ENCODE peak calls at places on chromosomes 4 and X, in five cellular contexts. H, K, J, M and O are unnamed samples.
A peak's percentile ranks its signal among the peaks of the same experiment; 100 is the strongest.

GRCh38 chr4:996030-996993 is 3.1 kb upstream of the SLC26A1 start:
- DNase-seq in M (no peak), K (no peak), H (no peak), J (no peak), O (no peak)

GRCh38 chr4:11568511-11568910 is 139.8 kb upstream of the HS3ST1 start:
- DNase-seq in J (no peak), H (no peak), K (no peak), M (no peak), O (no peak)

GRCh38 chr4:81631958-81632439 is 160.3 kb upstream of the RASGEF1B start:
- DNase-seq in M (no peak), K (no peak), H (peak; percentile 34), J (no peak), O (no peak)

GRCh38 chrX:149371984-149372383 is 133.1 kb downstream of the IDS start:
- DNase-seq in H (no peak), K (no peak), J (no peak), M (no peak), O (no peak)

GRCh38 chrX:88613338-88613737 is 133.7 kb upstream of the CPXCR1 start:
- DNase-seq in H (peak; percentile 18), M (peak; percentile 3), J (no peak), K (no peak), O (no peak)

GRCh38 chrX:134631404-134632346 is 26.6 kb downstream of the PLAC1 start:
- DNase-seq in J (no peak), M (no peak), K (no peak), H (no peak), O (no peak)

GRCh38 chrX:122512561-122513072 is 671.5 kb upstream of the GRIA3 start:
- DNase-seq in M (no peak), H (no peak), J (no peak), K (no peak), O (no peak)

GRCh38 chr4:173073939-173074500 is 94.6 kb upstream of the GALNT7 start:
- DNase-seq in H (peak; percentile 35), K (no peak), M (no peak), J (no peak), O (no peak)

GRCh38 chrX:106899276-106899675 is 3.9 kb downstream of the RIPPLY1 start:
- DNase-seq in J (no peak), M (no peak), K (no peak), H (no peak), O (no peak)

GRCh38 chr4:106162278-106162677 is 153.7 kb downstream of the TBCK start:
- DNase-seq in M (no peak), J (no peak), K (no peak), H (no peak), O (no peak)

GRCh38 chr4:601612-602558 is 23.5 kb upstream of the PDE6B start:
- DNase-seq in M (no peak), H (no peak), J (no peak), K (no peak), O (no peak)

GRCh38 chr4:78057600-78058560 is 757 bp downstream of the FRAS1 start:
- DNase-seq in K (peak; percentile 24), M (peak; percentile 29), H (peak; percentile 22), J (no peak), O (no peak)

GRCh38 chr4:8198206-8198905 is 734 bp upstream of the SH3TC1 start:
- DNase-seq in K (no peak), H (no peak), J (no peak), M (no peak), O (no peak)

GRCh38 chr4:166903408-166903807 is 330.9 kb downstream of the SPOCK3 start:
- DNase-seq in J (no peak), K (no peak), H (no peak), M (no peak), O (no peak)

GRCh38 chrX:44675364-44676024 is 132.8 kb upstream of the FUNDC1 start:
- DNase-seq in M (peak; percentile 12), J (no peak), K (peak; percentile 83), H (no peak), O (no peak)

GRCh38 chr4:137558951-137559350 is 26.7 kb upstream of the PCDH18 start:
- DNase-seq in K (no peak), H (no peak), M (no peak), J (no peak), O (no peak)

GRCh38 chr4:142092941-142093340 is 456.6 kb downstream of the IL15 start:
- DNase-seq in K (no peak), J (no peak), M (no peak), H (no peak), O (no peak)

GRCh38 chr4:57048590-57049304 is 61.4 kb downstream of the IGFBP7 start:
- DNase-seq in K (no peak), M (no peak), J (no peak), H (no peak), O (no peak)